ENCODE peak calls at places on chromosomes 16 and 17, in seven cellular contexts. One of them, this sample, is unnamed.

GRCh38 chr17:63480826-63481487 is 4.1 kb downstream of the ACE start:
- DNase-seq in SIG-M5: no peak
- DNase-seq in NAMALWA: peak
- DNase-seq in NCI-H460: no peak
- DNase-seq in NCI-H748 treated with DMSO at 0.1 percent for 48 hours: no peak
- DNase-seq in mucosa of gallbladder: no peak
- DNase-seq in HTR-8/SVneo: no peak
- DNase-seq in this sample: no peak

GRCh38 chr16:793414-793813 is 5.0 kb downstream of the CHTF18 start:
- DNase-seq in SIG-M5: no peak
- DNase-seq in NAMALWA: no peak
- DNase-seq in NCI-H460: no peak
- DNase-seq in NCI-H748 treated with DMSO at 0.1 percent for 48 hours: no peak
- DNase-seq in mucosa of gallbladder: no peak
- DNase-seq in HTR-8/SVneo: no peak
- DNase-seq in this sample: no peak

GRCh38 chr16:14399397-14400284 is 230.4 kb downstream of the PARN start:
- DNase-seq in SIG-M5: no peak
- DNase-seq in NAMALWA: peak
- DNase-seq in NCI-H460: peak
- DNase-seq in NCI-H748 treated with DMSO at 0.1 percent for 48 hours: no peak
- DNase-seq in mucosa of gallbladder: peak
- DNase-seq in HTR-8/SVneo: peak
- DNase-seq in this sample: no peak

GRCh38 chr16:54359086-54359485 is 72.5 kb upstream of the IRX3 start:
- DNase-seq in SIG-M5: no peak
- DNase-seq in NAMALWA: no peak
- DNase-seq in NCI-H460: peak
- DNase-seq in NCI-H748 treated with DMSO at 0.1 percent for 48 hours: no peak
- DNase-seq in mucosa of gallbladder: no peak
- DNase-seq in HTR-8/SVneo: no peak
- DNase-seq in this sample: no peak

GRCh38 chr16:22355487-22355908 is 18.9 kb downstream of the CDR2 start:
- DNase-seq in SIG-M5: no peak
- DNase-seq in NAMALWA: no peak
- DNase-seq in NCI-H460: no peak
- DNase-seq in NCI-H748 treated with DMSO at 0.1 percent for 48 hours: no peak
- DNase-seq in mucosa of gallbladder: no peak
- DNase-seq in HTR-8/SVneo: no peak
- DNase-seq in this sample: no peak

GRCh38 chr17:82282239-82283207 is 9.0 kb upstream of the CSNK1D start:
- DNase-seq in SIG-M5: no peak
- DNase-seq in NAMALWA: no peak
- DNase-seq in NCI-H460: no peak
- DNase-seq in NCI-H748 treated with DMSO at 0.1 percent for 48 hours: no peak
- DNase-seq in mucosa of gallbladder: no peak
- DNase-seq in HTR-8/SVneo: no peak
- DNase-seq in this sample: no peak

GRCh38 chr17:45284176-45285140 is 22.6 kb upstream of the SPATA32 start:
- DNase-seq in SIG-M5: no peak
- DNase-seq in NAMALWA: peak
- DNase-seq in NCI-H460: no peak
- DNase-seq in NCI-H748 treated with DMSO at 0.1 percent for 48 hours: no peak
- DNase-seq in mucosa of gallbladder: no peak
- DNase-seq in HTR-8/SVneo: no peak
- DNase-seq in this sample: no peak

GRCh38 chr17:83069571-83069906 is 9.9 kb upstream of the METRNL start:
- DNase-seq in SIG-M5: no peak
- DNase-seq in NAMALWA: no peak
- DNase-seq in NCI-H460: no peak
- DNase-seq in NCI-H748 treated with DMSO at 0.1 percent for 48 hours: no peak
- DNase-seq in mucosa of gallbladder: no peak
- DNase-seq in HTR-8/SVneo: no peak
- DNase-seq in this sample: no peak

GRCh38 chr17:36149296-36149820 is 27.1 kb downstream of the TBC1D3B start:
- DNase-seq in SIG-M5: no peak
- DNase-seq in NAMALWA: no peak
- DNase-seq in NCI-H460: no peak
- DNase-seq in NCI-H748 treated with DMSO at 0.1 percent for 48 hours: no peak
- DNase-seq in mucosa of gallbladder: peak
- DNase-seq in HTR-8/SVneo: no peak
- DNase-seq in this sample: no peak

This sample was measured in HS-5.